ENCODE peak calls at places on chromosomes 5 and 9, in seven cellular contexts. H is brain microvascular endothelial cell, M is adrenal gland, V is Panc1, F is cardiac muscle cell, I is endothelial cell of umbilical vein, E is fibroblast of mammary gland. G is an unnamed sample.

GRCh38 chr5:56612759-56613158 is 202.6 kb upstream of the MAP3K1 start:
- DNase-seq in H (no peak), M (no peak), V (no peak), F (no peak), I (no peak), E (no peak), G (no peak)

GRCh38 chr5:124057815-124058231 is 545.8 kb downstream of the CSNK1G3 start:
- DNase-seq in H (no peak), M (no peak), V (no peak), F (no peak), I (no peak), E (no peak), G (no peak)

GRCh38 chr5:105088961-105089360 is 1526.4 kb upstream of the NUDT12 start:
- DNase-seq in H (no peak), M (no peak), V (no peak), F (no peak), I (no peak), E (no peak), G (peak; percentile 13)

GRCh38 chr5:110477923-110478322 is 248.5 kb downstream of the TMEM232 start:
- DNase-seq in H (peak; percentile 78), M (no peak), V (no peak), F (peak; percentile 54), I (no peak), E (peak; percentile 11), G (peak; percentile 67)

GRCh38 chr5:172758077-172758835 is 12.7 kb downstream of the DUSP1 start:
- DNase-seq in H (peak; percentile 97), M (peak; percentile 80), V (no peak), F (peak; percentile 97), I (peak; percentile 75), E (peak; percentile 98), G (peak; percentile 95)

GRCh38 chr9:100240512-100240911 is 112.2 kb downstream of the TEX10 start:
- DNase-seq in H (no peak), M (no peak), V (no peak), F (no peak), I (no peak), E (no peak), G (no peak)

GRCh38 chr5:149935431-149935901 is 9.1 kb downstream of the PDE6A start:
- DNase-seq in H (no peak), M (no peak), V (no peak), F (no peak), I (no peak), E (no peak), G (no peak)

GRCh38 chr5:158522001-158522400 is 577.7 kb downstream of the EBF1 start:
- DNase-seq in H (peak; percentile 4), M (no peak), V (no peak), F (peak; percentile 70), I (no peak), E (peak; percentile 69), G (peak; percentile 5)

GRCh38 chr5:134564396-134564795 is 38.9 kb downstream of the JADE2 start:
- DNase-seq in H (no peak), M (no peak), V (no peak), F (no peak), I (no peak), E (no peak), G (no peak)

GRCh38 chr9:3879315-3879714 is 353.5 kb upstream of the RFX3 start:
- DNase-seq in H (no peak), M (no peak), V (no peak), F (no peak), I (no peak), E (no peak), G (no peak)

GRCh38 chr9:92664394-92665152 is 5.4 kb downstream of the IPPK start:
- DNase-seq in H (peak; percentile 27), M (no peak), V (no peak), F (no peak), I (no peak), E (no peak), G (peak; percentile 10)

GRCh38 chr5:59178071-59178470 is 595.2 kb downstream of the RAB3C start:
- DNase-seq in H (no peak), M (no peak), V (no peak), F (no peak), I (no peak), E (no peak), G (no peak)

GRCh38 chr9:27933210-27934062 is 360.2 kb upstream of the C9orf72 start:
- DNase-seq in H (no peak), M (no peak), V (no peak), F (no peak), I (no peak), E (no peak), G (no peak)

GRCh38 chr5:137372386-137373160 is 126.6 kb downstream of the SPOCK1 start:
- DNase-seq in H (no peak), M (no peak), V (no peak), F (peak; percentile 20), I (no peak), E (peak; percentile 49), G (peak; percentile 8)

GRCh38 chr5:147892696-147893296 is 13.5 kb downstream of the C5orf46 start:
- DNase-seq in H (no peak), M (no peak), V (no peak), F (no peak), I (peak; percentile 61), E (no peak), G (peak; percentile 12)

GRCh38 chr5:147887925-147888324 is 9.4 kb downstream of the SCGB3A2 start:
- DNase-seq in H (no peak), M (no peak), V (no peak), F (no peak), I (no peak), E (peak; percentile 59), G (peak; percentile 9)

GRCh38 chr5:147882586-147883313 is 4.2 kb downstream of the SCGB3A2 start:
- DNase-seq in H (peak; percentile 15), M (no peak), V (no peak), F (peak; percentile 45), I (no peak), E (no peak), G (no peak)

GRCh38 chr5:147887026-147887627 is 8.6 kb downstream of the SCGB3A2 start:
- DNase-seq in H (peak; percentile 27), M (no peak), V (no peak), F (peak; percentile 28), I (peak; percentile 67), E (peak; percentile 48), G (peak; percentile 55)
- TF ChIP-seq CTCF in H (peak; percentile 71), M (peak; percentile 51), V (peak; percentile 63), F (peak; percentile 43), I (peak; percentile 37), E (peak; percentile 58), G (peak; percentile 68)

GRCh38 chr5:176817864-176818377 is 7.6 kb downstream of the UNC5A start:
- DNase-seq in H (no peak), M (no peak), V (no peak), F (peak; percentile 27), I (peak; percentile 16), E (peak; percentile 13), G (no peak)

GRCh38 chr5:176816791-176817272 is 6.5 kb downstream of the UNC5A start:
- DNase-seq in H (no peak), M (no peak), V (no peak), F (no peak), I (no peak), E (no peak), G (no peak)

GRCh38 chr5:176819476-176819875 is 9.1 kb downstream of the UNC5A start:
- DNase-seq in H (no peak), M (no peak), V (no peak), F (no peak), I (no peak), E (no peak), G (no peak)

GRCh38 chr5:176817369-176817841 is 7.0 kb downstream of the UNC5A start:
- DNase-seq in H (no peak), M (no peak), V (no peak), F (no peak), I (no peak), E (no peak), G (no peak)

DNA sequence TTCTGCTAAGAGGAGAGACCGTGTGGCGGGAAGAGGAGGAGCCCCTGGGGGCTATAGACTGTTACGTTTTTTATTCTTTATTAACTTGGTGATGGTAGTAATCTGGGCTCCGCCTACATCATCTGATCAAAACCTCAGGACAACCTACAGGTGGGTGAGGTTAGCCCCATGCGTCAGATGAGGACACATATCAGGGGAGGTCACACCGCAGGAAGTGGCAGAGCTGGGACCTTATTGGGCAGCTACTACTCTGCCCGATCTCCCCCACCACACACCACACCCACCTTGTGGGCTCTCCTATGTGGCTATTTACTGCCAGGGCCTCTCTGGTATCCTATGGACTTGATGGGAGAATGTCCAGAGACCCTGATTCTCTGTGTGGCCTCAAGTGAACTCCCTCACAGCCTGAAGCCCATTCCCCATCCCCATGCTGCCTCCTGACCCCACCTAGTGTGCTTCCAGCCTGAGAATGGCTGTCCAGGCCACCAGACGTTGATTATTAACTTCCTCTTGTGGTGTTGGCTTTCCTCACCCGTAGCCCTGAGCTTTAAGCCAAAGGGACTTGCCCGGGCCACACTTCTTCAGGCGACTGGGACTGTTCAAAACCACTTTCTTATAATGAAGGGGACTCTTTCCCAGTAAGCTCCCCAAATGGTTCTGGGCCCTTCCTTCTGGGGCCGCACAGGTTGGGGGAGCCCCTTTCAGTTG is 8.2 kb downstream of the UNC5A start:
- DNase-seq in H (no peak), M (no peak), V (no peak), F (no peak), I (no peak), E (no peak), G (no peak)
- H3K4me3 ChIP-seq in H (no peak overlapping the region), M (no peak overlapping the region), V (peak overlapping the region; percentile 53), F (no peak overlapping the region), I (no peak overlapping the region), E (no peak overlapping the region), G (no peak overlapping the region)

DNA sequence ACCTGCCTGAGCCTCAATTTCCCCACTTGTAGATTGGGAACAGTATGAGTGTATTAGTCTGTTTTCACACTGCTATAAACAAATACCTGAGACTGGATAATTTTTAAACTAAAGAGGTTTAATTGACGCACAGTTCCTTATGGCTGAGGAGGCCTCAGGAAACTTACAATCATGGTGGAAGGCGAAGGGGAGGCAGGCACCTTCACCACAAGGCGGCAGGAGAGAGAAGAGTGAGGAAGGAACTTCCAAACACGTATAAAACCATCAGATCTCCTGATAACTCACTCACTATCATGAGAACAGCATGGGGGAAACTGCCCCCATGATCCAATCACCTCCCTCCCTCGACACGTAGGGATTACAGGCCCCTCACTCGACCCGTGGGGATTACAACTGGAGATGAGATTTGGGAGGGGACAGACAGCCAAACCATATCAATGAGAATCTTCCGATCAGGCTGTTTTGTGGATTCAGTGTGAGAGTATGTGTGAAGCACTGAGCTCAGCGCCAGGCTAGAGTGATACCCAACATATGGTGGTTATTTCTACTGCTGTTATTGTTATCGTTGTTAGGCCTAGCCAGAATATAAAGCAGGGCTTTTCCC is 14.6 kb upstream of the LMX1B start:
- DNase-seq in H (no peak), M (no peak), V (no peak), F (no peak), I (no peak), E (no peak), G (no peak)
- TF ChIP-seq CTCF in H (peak; percentile 49), M (no peak), V (no peak), F (no peak), I (peak; percentile 2), E (no peak), G (peak; percentile 27)

DNA sequence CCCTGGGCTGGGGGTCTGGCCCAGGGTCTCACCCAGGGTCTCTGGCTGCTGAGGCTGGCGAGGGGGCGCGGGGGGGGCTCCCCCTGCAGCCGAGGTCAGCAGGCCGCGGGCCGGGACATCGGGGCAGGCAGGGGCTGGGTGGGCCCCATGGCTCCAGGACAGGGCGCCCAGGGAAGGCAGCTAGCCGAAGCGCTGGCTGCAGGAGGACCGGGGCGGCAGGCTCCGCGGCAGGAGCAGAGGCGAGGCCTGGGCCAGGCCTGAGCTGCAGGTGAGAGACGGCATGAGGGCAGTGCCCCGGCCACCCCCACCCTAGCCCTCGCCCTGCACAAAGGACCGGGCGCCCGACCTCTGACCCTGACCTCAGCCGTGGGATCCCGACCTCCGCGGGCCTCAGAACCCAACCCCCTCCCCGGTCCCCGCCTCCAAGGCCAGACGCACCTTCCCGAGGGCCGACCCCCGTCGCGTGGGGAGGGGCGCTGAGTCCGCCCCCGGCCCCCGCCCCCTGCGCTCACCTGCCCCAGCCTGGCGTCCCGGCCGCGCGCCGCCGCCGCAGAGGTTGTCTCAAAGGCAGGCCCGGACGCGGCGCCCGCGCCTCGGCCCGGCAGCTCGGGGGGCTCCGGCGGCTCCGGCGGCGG is 446 bp downstream of the RNF208 start:
- DNase-seq in H (no peak), M (no peak), V (no peak), F (no peak), I (no peak), E (no peak), G (no peak)
- H3K4me3 ChIP-seq in H (no peak overlapping the region), M (peak overlapping the region; percentile 18), V (peak overlapping the region; percentile 23), F (peak overlapping the region; percentile 59), I (no peak overlapping the region), E (no peak overlapping the region), G (peak overlapping the region; percentile 24)

G was measured in astrocyte of the spinal cord.